ENCODE peak calls at places on chromosomes 12 and 14, in eight cellular contexts. G is HCT116, H is SK-N-MC, J is GM23338, X is stomach, Z is sigmoid colon, U is breast epithelium, D is upper lobe of left lung. P is an unnamed sample.
A peak's percentile ranks its signal among the peaks of the same experiment; 100 is the strongest.

GRCh38 chr14:68631691-68632590 is 160.9 kb downstream of the ZFP36L1 start:
- DNase-seq in H (no peak), X (no peak), U (no peak), Z (peak; percentile 79), G (no peak), D (peak; percentile 29), J (no peak), P (no peak)

GRCh38 chr14:79781882-79782281 is 429.4 kb downstream of the DIO2 start:
- DNase-seq in D (no peak), Z (no peak), G (no peak), H (no peak), X (no peak), U (no peak), J (no peak), P (no peak)

GRCh38 chr12:113348849-113349536 is 9.4 kb upstream of the PLBD2 start:
- DNase-seq in Z (no peak), G (no peak), U (no peak), D (no peak), J (peak; percentile 86), X (no peak), H (no peak), P (no peak)

GRCh38 chr14:31933716-31934115 is 143.4 kb upstream of the ARHGAP5 start:
- DNase-seq in Z (no peak), G (no peak), H (no peak), X (no peak), D (no peak), U (no peak), J (peak; percentile 60), P (no peak)

GRCh38 chr12:124655317-124656213 is 88.2 kb upstream of the NCOR2 start:
- DNase-seq in Z (peak; percentile 91), G (no peak), J (peak; percentile 82), X (peak; percentile 47), H (no peak), D (peak; percentile 87), U (peak; percentile 35), P (peak; percentile 59)

GRCh38 chr12:3247077-3247476 is 169.9 kb downstream of the TSPAN9 start:
- DNase-seq in X (no peak), H (no peak), Z (no peak), G (no peak), J (no peak), D (no peak), U (no peak), P (no peak)

GRCh38 chr12:120982659-120983058 is 4.3 kb downstream of the HNF1A start:
- DNase-seq in H (no peak), D (no peak), U (no peak), J (no peak), Z (no peak), G (no peak), X (no peak), P (no peak)

GRCh38 chr14:31410048-31410654 is 10.2 kb downstream of the HEATR5A start:
- DNase-seq in U (no peak), G (no peak), H (no peak), Z (no peak), X (no peak), D (no peak), J (no peak), P (no peak)

GRCh38 chr14:42214981-42215491 is 608.4 kb downstream of the LRFN5 start:
- DNase-seq in X (no peak), H (no peak), J (no peak), U (no peak), Z (no peak), G (no peak), D (no peak), P (no peak)

GRCh38 chr12:125533434-125534029 is 468.3 kb downstream of the AACS start:
- DNase-seq in J (peak; percentile 90), G (no peak), Z (no peak), X (peak; percentile 46), D (peak; percentile 87), H (no peak), U (no peak), P (peak; percentile 25)

GRCh38 chr14:49950275-49951250 is 57.7 kb downstream of the ARF6 start:
- DNase-seq in D (no peak), U (peak; percentile 96), Z (no peak), X (peak; percentile 89), J (no peak), G (peak; percentile 66), H (no peak), P (peak; percentile 88)

GRCh38 chr12:124556896-124557501 is 10.4 kb downstream of the NCOR2 start:
- DNase-seq in H (no peak), X (peak; percentile 52), G (no peak), D (no peak), J (no peak), U (no peak), Z (peak; percentile 74), P (no peak)

GRCh38 chr12:104083769-104084475 is 19.6 kb downstream of the HCFC2 start:
- DNase-seq in H (no peak), J (no peak), D (no peak), Z (no peak), X (no peak), U (no peak), G (no peak), P (no peak)

GRCh38 chr12:95218164-95218851 is 701 bp downstream of the VEZT start:
- DNase-seq in D (no peak), H (no peak), U (peak; percentile 90), Z (no peak), G (no peak), J (no peak), X (no peak), P (peak; percentile 82)

GRCh38 chr14:89277229-89277628 is 139.8 kb downstream of the FOXN3 start:
- DNase-seq in G (no peak), X (no peak), J (no peak), H (no peak), U (no peak), D (no peak), Z (no peak), P (no peak)

GRCh38 chr14:90419200-90419599 is 22.4 kb downstream of the CALM1 start:
- DNase-seq in G (peak; percentile 47), D (peak; percentile 70), H (no peak), Z (peak; percentile 93), X (peak; percentile 74), J (no peak), U (peak; percentile 67), P (peak; percentile 60)

GRCh38 chr14:100389497-100390104 is 66.5 kb downstream of the SLC25A47 start:
- DNase-seq in U (no peak), Z (no peak), D (no peak), H (no peak), X (peak; percentile 75), G (no peak), J (no peak), P (peak; percentile 57)

GRCh38 chr12:117857632-117858274 is 111.0 kb downstream of the KSR2 start:
- DNase-seq in X (peak; percentile 49), G (no peak), J (peak; percentile 91), D (no peak), H (no peak), Z (no peak), U (no peak), P (peak; percentile 45)

GRCh38 chr12:57369202-57369601 is 61.6 kb downstream of the R3HDM2 start:
- DNase-seq in X (no peak), U (no peak), D (no peak), H (no peak), G (no peak), Z (no peak), J (no peak), P (no peak)

GRCh38 chr12:121791671-121792496 is 1.6 kb downstream of the RHOF start:
- DNase-seq in J (no peak), U (no peak), Z (no peak), H (no peak), X (peak; percentile 64), G (no peak), D (no peak), P (peak; percentile 81)

GRCh38 chr14:60168841-60169240 is 3.6 kb upstream of the DHRS7 start:
- DNase-seq in J (no peak), X (no peak), D (no peak), H (no peak), G (no peak), U (no peak), Z (no peak), P (no peak)

GRCh38 chr12:52213541-52214420 is 19.3 kb upstream of the KRT7 start:
- DNase-seq in D (peak; percentile 87), G (peak; percentile 82), J (peak; percentile 87), U (peak; percentile 63), Z (peak; percentile 80), H (no peak), X (peak; percentile 84), P (peak; percentile 80)

GRCh38 chr12:91189526-91189925 is 6.9 kb upstream of the DCN start:
- DNase-seq in X (no peak), H (no peak), G (no peak), J (no peak), Z (no peak), D (no peak), U (no peak), P (no peak)
- TF ChIP-seq POLR2AphosphoS5 in X (no peak), H (no peak), G (no peak), J (no peak), Z (no peak), D (no peak), U (peak; percentile 52), P (no peak)

GRCh38 chr14:61177279-61178225 is 103.6 kb downstream of the TMEM30B start:
- DNase-seq in U (no peak), Z (no peak), H (no peak), X (no peak), D (no peak), G (peak; percentile 56), J (peak; percentile 49), P (no peak)
- H3K27ac ChIP-seq in U (peak overlapping the region; percentile 60), Z (no peak overlapping the region), H (no peak overlapping the region), X (peak overlapping the region; percentile 37), D (no peak overlapping the region), G (peak overlapping the region; percentile 95), J (peak overlapping the region; percentile 0), P (no peak overlapping the region)

DNA sequence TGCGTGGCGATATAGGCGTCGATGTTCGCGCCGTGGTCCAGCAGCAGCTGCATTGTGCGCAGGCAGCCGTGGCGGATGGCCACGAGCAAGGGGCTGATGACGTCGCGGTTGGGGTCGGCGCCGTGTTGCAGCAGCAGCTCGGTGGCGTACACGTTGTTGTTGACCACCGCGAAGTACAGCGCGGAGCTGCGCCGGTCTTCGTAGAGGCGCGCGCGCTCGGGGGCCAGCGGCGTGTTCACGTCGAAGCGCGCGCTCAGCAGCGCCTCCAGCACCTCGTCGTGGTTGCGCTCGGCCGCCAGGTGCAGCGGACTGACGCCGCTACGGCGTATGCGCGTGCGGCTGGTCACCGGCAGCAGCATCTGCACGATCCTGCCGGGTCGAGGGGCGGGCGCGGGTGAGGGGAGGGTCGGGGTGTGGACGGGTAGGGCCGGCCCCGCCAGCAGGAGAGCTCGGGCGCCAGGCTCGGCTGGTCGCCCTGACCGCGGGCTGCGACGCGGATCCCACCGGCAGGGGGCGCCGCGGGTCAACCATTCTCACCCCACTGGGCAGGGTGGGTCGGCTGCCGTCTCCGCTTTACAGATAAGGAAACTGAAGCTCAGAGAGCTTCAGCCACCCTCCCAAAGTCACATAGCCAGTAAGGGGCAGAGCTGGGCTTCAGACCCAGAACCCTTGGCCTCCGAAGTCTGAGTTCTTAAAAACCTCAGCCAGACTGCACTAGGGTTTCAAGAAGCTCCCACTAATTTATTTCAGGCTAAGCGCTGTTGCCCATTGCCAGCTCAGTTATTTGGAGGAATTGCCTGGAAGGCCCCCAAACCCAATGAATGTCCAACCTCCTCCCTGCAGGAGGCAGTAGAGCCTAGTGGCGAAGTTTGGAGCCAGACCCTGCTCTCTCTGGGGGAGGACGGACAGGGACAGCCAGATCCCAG is 12.4 kb downstream of the FAM181A start:
- DNase-seq in D (peak; percentile 98), Z (peak; percentile 91), J (peak; percentile 89), H (no peak), U (peak; percentile 59), G (peak; percentile 56), X (peak; percentile 84), P (peak; percentile 87)
- H3K4me3 ChIP-seq in D (peak overlapping the region; percentile 38), Z (peak overlapping the region; percentile 6), J (peak overlapping the region; percentile 55), H (peak overlapping the region; percentile 76), U (no peak overlapping the region), G (peak overlapping the region; percentile 27), X (peak overlapping the region; percentile 51), P (no peak overlapping the region)

GRCh38 chr14:105325303-105325702 is 10.8 kb downstream of the PACS2 start:
- DNase-seq in D (peak; percentile 66), U (no peak), G (no peak), H (no peak), X (no peak), Z (no peak), J (no peak), P (no peak)
- TF ChIP-seq POLR2AphosphoS5 in D (no peak), U (no peak), G (no peak), H (no peak), X (no peak), Z (no peak), J (no peak), P (no peak)

P was measured in transverse colon.